ENCODE peak calls at places on chromosomes 6 and 20, in five cellular contexts. One of them, this sample, is unnamed. For H3K4me1, the result is how much of the 10 kb centered on the place peaks cover.

GRCh38 chr20:10381477-10381876 is 52.5 kb downstream of the MKKS start:
- DNase-seq in H1: no peak
- DNase-seq in MM.1S: no peak
- DNase-seq in neuronal stem cell: no peak
- DNase-seq in aorta: no peak
- DNase-seq in this sample: no peak

GRCh38 chr20:31842471-31843157 is 2.8 kb downstream of the FOXS1 start:
- DNase-seq in H1: no peak
- DNase-seq in MM.1S: no peak
- DNase-seq in aorta: peak
- DNase-seq in neuronal stem cell: no peak
- DNase-seq in this sample: peak

GRCh38 chr20:47296950-47297349 is 59.5 kb downstream of the ZMYND8 start:
- DNase-seq in aorta: no peak
- DNase-seq in H1: no peak
- DNase-seq in MM.1S: no peak
- DNase-seq in neuronal stem cell: no peak
- DNase-seq in this sample: no peak

GRCh38 chr6:135438907-135439535 is 58.5 kb downstream of the AHI1 start:
- DNase-seq in H1: no peak
- DNase-seq in aorta: no peak
- DNase-seq in neuronal stem cell: no peak
- DNase-seq in MM.1S: peak
- DNase-seq in this sample: no peak

GRCh38 chr20:24879875-24880274 is 69.2 kb upstream of the CST7 start:
- DNase-seq in aorta: no peak
- DNase-seq in MM.1S: no peak
- DNase-seq in neuronal stem cell: no peak
- DNase-seq in H1: no peak
- DNase-seq in this sample: no peak

GRCh38 chr20:1769491-1769890 is 111.9 kb upstream of the SIRPG start:
- DNase-seq in neuronal stem cell: no peak
- DNase-seq in MM.1S: no peak
- DNase-seq in H1: no peak
- DNase-seq in aorta: no peak
- DNase-seq in this sample: no peak

GRCh38 chr20:37968726-37969401 is 64.4 kb downstream of the TTI1 start:
- DNase-seq in H1: peak
- DNase-seq in neuronal stem cell: no peak
- DNase-seq in aorta: no peak
- DNase-seq in MM.1S: no peak
- DNase-seq in this sample: no peak

GRCh38 chr6:95321106-95321505 is 256.2 kb upstream of the MANEA start:
- DNase-seq in MM.1S: no peak
- DNase-seq in H1: no peak
- DNase-seq in neuronal stem cell: no peak
- DNase-seq in aorta: no peak
- DNase-seq in this sample: no peak

GRCh38 chr6:157405986-157406385 is 25.0 kb downstream of the ZDHHC14 start:
- DNase-seq in H1: no peak
- DNase-seq in neuronal stem cell: no peak
- DNase-seq in aorta: no peak
- DNase-seq in MM.1S: no peak
- DNase-seq in this sample: no peak

GRCh38 chr20:23419995-23420901 is 1.0 kb downstream of the NAPB start:
- DNase-seq in H1: no peak
- DNase-seq in aorta: peak
- DNase-seq in MM.1S: peak
- DNase-seq in neuronal stem cell: peak
- DNase-seq in this sample: peak

GRCh38 chr20:57670288-57671071 is 39.3 kb downstream of the PMEPA1 start:
- DNase-seq in H1: no peak
- DNase-seq in aorta: no peak
- DNase-seq in neuronal stem cell: no peak
- DNase-seq in MM.1S: no peak
- DNase-seq in this sample: no peak

GRCh38 chr6:42236680-42237473 is 19.2 kb upstream of the MRPS10 start:
- DNase-seq in MM.1S: no peak
- DNase-seq in H1: no peak
- DNase-seq in aorta: no peak
- DNase-seq in neuronal stem cell: no peak
- DNase-seq in this sample: no peak

GRCh38 chr6:129793447-129793846 is 67.7 kb downstream of the TMEM244 start:
- DNase-seq in neuronal stem cell: no peak
- DNase-seq in H1: no peak
- DNase-seq in aorta: no peak
- DNase-seq in MM.1S: no peak
- DNase-seq in this sample: no peak

DNA sequence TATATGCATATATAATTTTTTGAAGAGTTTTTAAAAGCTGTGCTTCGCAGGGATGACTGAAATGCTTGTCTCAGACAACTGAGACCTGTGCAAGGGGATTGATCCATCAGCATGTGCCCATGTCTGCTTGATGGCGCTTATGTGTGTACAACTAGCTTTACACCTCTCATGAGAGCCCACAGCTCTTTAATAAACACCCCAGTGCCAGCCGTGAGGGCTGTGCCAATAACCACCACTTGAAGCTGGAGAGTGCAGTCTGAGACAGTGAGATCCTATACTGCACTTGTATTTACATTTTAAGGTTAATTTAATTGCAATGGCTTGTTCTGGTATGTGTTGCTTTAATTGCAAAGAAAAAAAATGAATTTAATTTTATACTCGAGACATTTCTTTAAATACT is 225.5 kb downstream of the BCKDHB start:
- DNase-seq in aorta: no peak
- DNase-seq in MM.1S: no peak
- DNase-seq in H1: no peak
- DNase-seq in neuronal stem cell: no peak
- DNase-seq in this sample: no peak
- H3K4me1 ChIP-seq in aorta: under half
- H3K4me1 ChIP-seq in MM.1S: under half
- H3K4me1 ChIP-seq in H1: under half
- H3K4me1 ChIP-seq in neuronal stem cell: under half
- H3K4me1 ChIP-seq in this sample: under half

DNA sequence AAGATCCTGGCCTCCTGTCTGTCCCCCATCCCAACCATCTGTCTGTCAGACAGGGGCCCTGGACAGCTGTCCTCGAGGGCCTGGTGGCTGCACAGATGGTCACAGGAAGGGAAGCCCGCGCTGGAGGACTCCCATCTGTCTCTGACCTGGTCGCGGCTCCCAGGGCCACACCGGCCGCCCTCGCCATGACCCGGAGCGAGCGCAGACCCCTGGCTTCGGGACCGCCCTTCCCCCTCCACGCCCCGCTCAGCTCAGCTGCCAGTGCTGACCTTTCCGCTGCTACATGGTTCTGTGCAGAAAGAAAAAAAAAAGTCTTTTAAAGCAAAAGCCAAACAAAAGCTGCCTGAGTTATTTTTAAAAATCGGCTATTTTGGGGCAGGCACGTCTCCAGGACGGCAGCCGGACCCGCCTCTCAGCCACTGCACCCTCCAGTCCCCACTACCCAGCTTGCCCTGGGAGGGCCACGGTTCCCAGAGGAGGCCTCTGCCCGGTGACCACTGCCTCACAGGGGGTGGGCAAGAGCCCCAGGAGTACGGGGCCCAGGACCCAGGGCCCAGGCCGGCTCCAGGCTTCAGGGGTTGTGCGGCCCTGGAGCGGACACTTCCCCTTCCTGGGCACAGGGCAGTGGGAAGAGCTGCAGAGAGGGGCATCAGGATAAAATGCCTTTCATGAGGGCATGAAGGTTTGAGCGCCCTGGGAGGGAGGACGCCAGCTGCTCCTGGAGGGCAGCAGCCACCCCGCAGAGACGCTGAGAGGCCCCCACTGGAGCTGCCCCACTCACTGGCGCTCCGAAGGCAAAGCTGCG is 10.8 kb downstream of the LAMA5 start:
- DNase-seq in aorta: peak
- DNase-seq in neuronal stem cell: no peak
- DNase-seq in MM.1S: no peak
- DNase-seq in H1: no peak
- DNase-seq in this sample: peak
- H3K27ac ChIP-seq in aorta: peak
- H3K27ac ChIP-seq in neuronal stem cell: peak
- H3K27ac ChIP-seq in MM.1S: no peak
- H3K27ac ChIP-seq in H1: peak
- H3K27ac ChIP-seq in this sample: peak

DNA sequence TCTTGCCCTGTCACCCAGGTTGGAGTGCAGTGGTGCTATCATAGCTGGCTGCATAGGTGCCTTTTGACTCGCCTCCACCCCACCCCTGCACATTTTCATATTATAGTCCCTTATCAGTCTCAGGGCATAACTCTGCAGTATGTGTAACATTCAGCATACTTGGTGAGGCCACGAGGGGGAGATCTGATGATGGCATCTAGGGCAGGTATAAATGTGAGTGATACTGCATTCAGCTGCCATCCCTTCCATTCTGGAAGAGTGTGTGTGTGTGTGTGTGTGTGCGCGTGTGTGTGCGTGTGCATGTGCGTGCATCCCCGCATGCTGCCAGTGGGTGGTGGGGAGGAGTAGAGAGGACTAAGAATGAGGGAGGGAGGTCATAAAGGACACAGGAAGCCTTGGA is 81.4 kb downstream of the JARID2 start:
- DNase-seq in MM.1S: no peak
- DNase-seq in neuronal stem cell: no peak
- DNase-seq in H1: peak
- DNase-seq in aorta: no peak
- DNase-seq in this sample: no peak
- H3K4me1 ChIP-seq in MM.1S: under half
- H3K4me1 ChIP-seq in neuronal stem cell: under half
- H3K4me1 ChIP-seq in H1: under half
- H3K4me1 ChIP-seq in aorta: under half
- H3K4me1 ChIP-seq in this sample: under half

GRCh38 chr6:143901885-143902708 is 37.8 kb downstream of the ZC2HC1B start:
- DNase-seq in MM.1S: peak
- DNase-seq in neuronal stem cell: no peak
- DNase-seq in aorta: peak
- DNase-seq in H1: no peak
- DNase-seq in this sample: no peak
- H3K27ac ChIP-seq in MM.1S: peak
- H3K27ac ChIP-seq in neuronal stem cell: no peak
- H3K27ac ChIP-seq in aorta: peak
- H3K27ac ChIP-seq in H1: no peak
- H3K27ac ChIP-seq in this sample: peak

GRCh38 chr6:10418862-10419748 is 4.2 kb upstream of the TFAP2A start:
- DNase-seq in neuronal stem cell: no peak
- DNase-seq in H1: peak
- DNase-seq in aorta: no peak
- DNase-seq in MM.1S: no peak
- DNase-seq in this sample: no peak

GRCh38 chr6:10418361-10418861 is 3.5 kb upstream of the TFAP2A start:
- DNase-seq in H1: peak
- DNase-seq in neuronal stem cell: no peak
- DNase-seq in aorta: no peak
- DNase-seq in MM.1S: no peak
- DNase-seq in this sample: no peak

GRCh38 chr6:10421508-10422281 is 6.8 kb upstream of the TFAP2A start:
- DNase-seq in aorta: no peak
- DNase-seq in H1: peak
- DNase-seq in neuronal stem cell: no peak
- DNase-seq in MM.1S: no peak
- DNase-seq in this sample: no peak

GRCh38 chr6:10420546-10421507 is 6.0 kb upstream of the TFAP2A start:
- DNase-seq in neuronal stem cell: no peak
- DNase-seq in H1: peak
- DNase-seq in aorta: no peak
- DNase-seq in MM.1S: no peak
- DNase-seq in this sample: no peak

GRCh38 chr6:10419749-10420545 is 5.1 kb upstream of the TFAP2A start:
- DNase-seq in H1: no peak
- DNase-seq in neuronal stem cell: no peak
- DNase-seq in MM.1S: no peak
- DNase-seq in aorta: no peak
- DNase-seq in this sample: no peak
- H3K4me1 ChIP-seq in H1: under half
- H3K4me1 ChIP-seq in neuronal stem cell: under half
- H3K4me1 ChIP-seq in MM.1S: under half
- H3K4me1 ChIP-seq in aorta: under half
- H3K4me1 ChIP-seq in this sample: under half

GRCh38 chr6:1024161-1024560 is 287.7 kb upstream of the FOXQ1 start:
- DNase-seq in H1: no peak
- DNase-seq in MM.1S: no peak
- DNase-seq in aorta: no peak
- DNase-seq in neuronal stem cell: no peak
- DNase-seq in this sample: no peak
- H3K27ac ChIP-seq in H1: no peak
- H3K27ac ChIP-seq in MM.1S: no peak
- H3K27ac ChIP-seq in aorta: no peak
- H3K27ac ChIP-seq in neuronal stem cell: no peak
- H3K27ac ChIP-seq in this sample: no peak

GRCh38 chr6:137218473-137218916 is 690 bp downstream of the IFNGR1 start:
- DNase-seq in H1: no peak
- DNase-seq in aorta: peak
- DNase-seq in MM.1S: peak
- DNase-seq in neuronal stem cell: peak
- DNase-seq in this sample: no peak
- H3K4me1 ChIP-seq in H1: under half
- H3K4me1 ChIP-seq in aorta: under half
- H3K4me1 ChIP-seq in MM.1S: under half
- H3K4me1 ChIP-seq in neuronal stem cell: under half
- H3K4me1 ChIP-seq in this sample: under half

GRCh38 chr6:3423439-3424184 is 33.2 kb downstream of the SLC22A23 start:
- DNase-seq in neuronal stem cell: no peak
- DNase-seq in MM.1S: no peak
- DNase-seq in aorta: no peak
- DNase-seq in H1: no peak
- DNase-seq in this sample: no peak
- H3K27ac ChIP-seq in neuronal stem cell: no peak
- H3K27ac ChIP-seq in MM.1S: no peak
- H3K27ac ChIP-seq in aorta: no peak
- H3K27ac ChIP-seq in H1: no peak
- H3K27ac ChIP-seq in this sample: no peak

DNA sequence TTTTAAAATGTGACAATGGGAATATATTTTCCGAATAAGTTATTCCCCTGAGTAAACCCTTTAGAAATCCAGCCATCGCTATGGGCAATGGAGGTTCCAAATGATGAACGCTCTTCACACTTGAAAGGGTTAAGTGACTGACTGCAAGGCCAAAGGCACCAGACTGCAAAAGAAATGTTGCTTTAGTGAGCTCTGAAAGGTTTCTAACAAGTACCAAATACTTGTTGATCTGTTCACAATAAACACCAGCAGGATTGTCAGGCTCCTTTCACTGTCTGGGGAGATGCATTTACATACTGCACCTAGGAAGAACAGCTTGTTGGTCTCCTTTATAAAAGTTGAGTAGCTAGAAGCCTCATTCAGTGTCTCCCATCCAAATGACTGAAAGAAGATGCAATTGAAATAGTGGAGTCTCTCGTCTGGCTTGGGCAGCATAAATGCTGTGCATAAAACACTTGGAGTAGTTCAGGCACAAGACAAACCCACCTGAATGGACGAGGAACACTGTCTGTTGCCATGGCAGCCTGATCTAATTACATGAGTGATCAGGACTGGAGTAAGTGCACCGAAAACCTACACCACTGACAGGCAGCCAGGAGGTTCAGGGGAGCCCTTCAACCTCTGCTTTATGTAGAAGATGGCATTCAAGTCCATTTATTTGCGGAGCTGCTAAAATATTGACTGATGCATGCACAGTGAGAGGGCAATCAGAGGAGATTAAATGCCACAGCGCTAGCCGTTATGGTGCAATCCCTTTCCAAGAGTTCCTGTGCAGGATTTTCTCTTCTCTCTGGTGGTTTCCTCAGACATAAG is 2.9 kb downstream of the ATXN1 start:
- DNase-seq in aorta: no peak
- DNase-seq in neuronal stem cell: peak
- DNase-seq in H1: no peak
- DNase-seq in MM.1S: no peak
- DNase-seq in this sample: no peak
- H3K4me1 ChIP-seq in aorta: under half
- H3K4me1 ChIP-seq in neuronal stem cell: under half
- H3K4me1 ChIP-seq in H1: under half
- H3K4me1 ChIP-seq in MM.1S: under half
- H3K4me1 ChIP-seq in this sample: half or more